ENCODE peak calls at places on chromosomes 12 and 14, in seven cellular contexts. One of them, this sample, is unnamed.

GRCh38 chr14:69081271-69081670 is 71.6 kb downstream of the DCAF5 start:
- DNase-seq in upper lobe of right lung: no peak
- DNase-seq in AG04450: no peak
- DNase-seq in GM13977: no peak
- DNase-seq in GM23338: no peak
- DNase-seq in tibial artery: no peak
- DNase-seq in IMR-90: no peak
- DNase-seq in this sample: no peak

GRCh38 chr12:95495433-95495832 is 21.5 kb downstream of the METAP2 start:
- DNase-seq in AG04450: no peak
- DNase-seq in IMR-90: no peak
- DNase-seq in tibial artery: no peak
- DNase-seq in GM13977: no peak
- DNase-seq in upper lobe of right lung: no peak
- DNase-seq in GM23338: no peak
- DNase-seq in this sample: no peak

GRCh38 chr14:101813171-101813759 is 51.8 kb downstream of the PPP2R5C start:
- DNase-seq in GM23338: no peak
- DNase-seq in tibial artery: no peak
- DNase-seq in upper lobe of right lung: no peak
- DNase-seq in IMR-90: no peak
- DNase-seq in GM13977: no peak
- DNase-seq in AG04450: no peak
- DNase-seq in this sample: no peak

GRCh38 chr12:16685107-16685506 is 79.1 kb upstream of the LMO3 start:
- DNase-seq in GM13977: no peak
- DNase-seq in upper lobe of right lung: no peak
- DNase-seq in IMR-90: peak
- DNase-seq in AG04450: no peak
- DNase-seq in GM23338: peak
- DNase-seq in tibial artery: no peak
- DNase-seq in this sample: no peak

GRCh38 chr12:71896171-71896570 is 42.5 kb upstream of the TPH2 start:
- DNase-seq in IMR-90: no peak
- DNase-seq in GM13977: no peak
- DNase-seq in AG04450: no peak
- DNase-seq in tibial artery: no peak
- DNase-seq in GM23338: no peak
- DNase-seq in upper lobe of right lung: no peak
- DNase-seq in this sample: no peak

GRCh38 chr14:51783765-51784164 is 76.6 kb upstream of the GNG2 start:
- DNase-seq in tibial artery: no peak
- DNase-seq in GM23338: no peak
- DNase-seq in AG04450: no peak
- DNase-seq in upper lobe of right lung: no peak
- DNase-seq in IMR-90: peak
- DNase-seq in GM13977: no peak
- DNase-seq in this sample: no peak

GRCh38 chr14:22122227-22123187 is 448.9 kb upstream of the OR4E1 start:
- DNase-seq in AG04450: no peak
- DNase-seq in IMR-90: peak
- DNase-seq in GM13977: no peak
- DNase-seq in tibial artery: no peak
- DNase-seq in GM23338: peak
- DNase-seq in upper lobe of right lung: no peak
- DNase-seq in this sample: no peak

GRCh38 chr12:3976351-3976938 is 103.2 kb upstream of the PARP11 start:
- DNase-seq in AG04450: no peak
- DNase-seq in GM23338: no peak
- DNase-seq in upper lobe of right lung: no peak
- DNase-seq in IMR-90: no peak
- DNase-seq in GM13977: no peak
- DNase-seq in tibial artery: no peak
- DNase-seq in this sample: no peak

GRCh38 chr12:21941522-21942376 is 523 bp upstream of the ABCC9 start:
- DNase-seq in upper lobe of right lung: peak
- DNase-seq in AG04450: no peak
- DNase-seq in GM23338: peak
- DNase-seq in tibial artery: peak
- DNase-seq in GM13977: no peak
- DNase-seq in IMR-90: peak
- DNase-seq in this sample: peak

GRCh38 chr12:23640754-23641153 is 308.7 kb downstream of the SOX5 start:
- DNase-seq in upper lobe of right lung: no peak
- DNase-seq in tibial artery: no peak
- DNase-seq in AG04450: no peak
- DNase-seq in GM13977: no peak
- DNase-seq in GM23338: peak
- DNase-seq in IMR-90: no peak
- DNase-seq in this sample: no peak

GRCh38 chr14:67559639-67560038 is 26.5 kb downstream of the PLEKHH1 start:
- DNase-seq in GM23338: no peak
- DNase-seq in upper lobe of right lung: no peak
- DNase-seq in GM13977: no peak
- DNase-seq in tibial artery: no peak
- DNase-seq in AG04450: no peak
- DNase-seq in IMR-90: no peak
- DNase-seq in this sample: no peak
- TF ChIP-seq CTCF in GM23338: no peak
- TF ChIP-seq CTCF in upper lobe of right lung: no peak
- TF ChIP-seq CTCF in GM13977: no peak
- TF ChIP-seq CTCF in tibial artery: no peak
- TF ChIP-seq CTCF in AG04450: no peak
- TF ChIP-seq CTCF in IMR-90: no peak
- TF ChIP-seq CTCF in this sample: no peak

GRCh38 chr12:100877776-100878175 is 83.2 kb downstream of the ANO4 start:
- DNase-seq in tibial artery: no peak
- DNase-seq in upper lobe of right lung: no peak
- DNase-seq in AG04450: no peak
- DNase-seq in IMR-90: no peak
- DNase-seq in GM23338: peak
- DNase-seq in GM13977: no peak
- DNase-seq in this sample: no peak
- TF ChIP-seq CTCF in tibial artery: no peak
- TF ChIP-seq CTCF in upper lobe of right lung: no peak
- TF ChIP-seq CTCF in AG04450: peak
- TF ChIP-seq CTCF in IMR-90: peak
- TF ChIP-seq CTCF in GM23338: peak
- TF ChIP-seq CTCF in GM13977: peak
- TF ChIP-seq CTCF in this sample: peak

DNA sequence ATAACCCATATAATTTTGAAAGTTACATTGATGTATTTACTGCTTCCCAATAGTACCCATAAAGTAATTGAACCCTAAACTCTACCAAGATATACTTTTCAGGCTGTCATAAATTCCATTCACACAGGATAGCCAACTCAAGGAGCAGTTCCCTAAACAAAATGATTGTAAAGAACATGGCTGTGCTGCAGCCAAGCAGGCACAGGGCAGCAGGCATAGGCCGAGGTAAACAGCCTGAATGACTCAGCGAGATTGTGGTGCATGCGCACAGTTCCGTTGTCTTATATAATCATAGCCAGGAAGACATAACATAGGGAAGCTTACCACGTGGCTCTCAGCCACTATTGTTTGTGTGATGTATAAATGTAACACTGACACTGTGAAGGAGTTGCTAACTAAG is 344.9 kb downstream of the FSCB start:
- DNase-seq in GM13977: no peak
- DNase-seq in IMR-90: no peak
- DNase-seq in tibial artery: no peak
- DNase-seq in GM23338: peak
- DNase-seq in AG04450: no peak
- DNase-seq in upper lobe of right lung: no peak
- DNase-seq in this sample: no peak
- TF ChIP-seq CTCF in GM13977: no peak
- TF ChIP-seq CTCF in IMR-90: no peak
- TF ChIP-seq CTCF in tibial artery: no peak
- TF ChIP-seq CTCF in GM23338: no peak
- TF ChIP-seq CTCF in AG04450: no peak
- TF ChIP-seq CTCF in upper lobe of right lung: no peak
- TF ChIP-seq CTCF in this sample: no peak

GRCh38 chr12:113988064-113988451 is 21.9 kb upstream of the RBM19 start:
- DNase-seq in tibial artery: no peak
- DNase-seq in AG04450: no peak
- DNase-seq in upper lobe of right lung: no peak
- DNase-seq in GM13977: no peak
- DNase-seq in IMR-90: no peak
- DNase-seq in GM23338: no peak
- DNase-seq in this sample: no peak
- TF ChIP-seq CTCF in tibial artery: no peak
- TF ChIP-seq CTCF in AG04450: no peak
- TF ChIP-seq CTCF in upper lobe of right lung: no peak
- TF ChIP-seq CTCF in GM13977: no peak
- TF ChIP-seq CTCF in IMR-90: no peak
- TF ChIP-seq CTCF in GM23338: no peak
- TF ChIP-seq CTCF in this sample: no peak

DNA sequence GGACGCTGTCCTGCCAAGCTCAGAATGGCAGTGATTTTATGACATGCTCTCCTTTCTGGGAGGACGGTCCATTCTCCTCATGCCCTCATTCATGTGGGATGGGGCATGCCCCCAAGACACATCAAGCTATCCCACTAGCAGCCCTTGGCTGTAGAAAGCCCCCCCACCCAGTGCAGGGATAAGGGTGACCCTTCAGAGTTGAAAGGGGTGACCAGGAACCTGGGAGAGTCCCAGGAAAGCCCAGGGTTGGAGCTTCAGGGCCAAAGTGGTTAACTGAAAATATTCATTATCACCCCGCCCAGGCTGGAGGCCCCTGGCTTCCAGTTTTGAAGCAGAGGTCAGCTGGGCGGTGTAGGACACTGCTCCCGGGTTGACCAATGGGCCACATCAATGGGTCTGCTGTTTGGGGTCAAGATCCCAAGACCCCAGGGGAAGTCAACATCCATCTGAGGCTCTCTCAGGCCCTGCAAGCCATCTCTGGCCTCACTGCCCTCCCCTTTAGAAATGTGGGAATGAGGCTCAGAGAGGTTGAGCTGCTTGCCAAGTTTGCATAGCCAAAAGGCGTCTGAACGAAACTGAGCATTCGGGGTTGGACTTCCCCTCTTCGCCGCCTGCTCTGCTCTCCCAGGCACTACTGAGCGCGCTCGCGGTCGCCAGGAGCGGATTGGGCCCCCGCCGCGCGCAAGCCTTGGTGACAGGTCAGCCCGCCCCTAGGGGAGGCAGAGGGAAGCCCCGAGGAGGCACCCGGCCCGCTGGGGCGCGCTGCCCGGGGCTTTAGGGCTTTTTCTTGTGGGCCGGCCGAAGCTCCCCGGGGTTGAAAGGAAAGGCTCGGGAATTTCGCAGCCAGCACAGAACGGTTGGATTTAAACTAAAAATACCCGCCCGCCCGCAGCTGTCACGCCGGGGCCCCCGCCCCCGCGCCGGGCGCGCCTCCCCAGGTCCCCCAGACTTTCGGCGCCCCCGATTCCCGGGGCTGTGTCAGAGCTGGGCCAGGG is 630 bp downstream of the SYNE3 start:
- DNase-seq in GM13977: peak
- DNase-seq in GM23338: peak
- DNase-seq in IMR-90: peak
- DNase-seq in upper lobe of right lung: peak
- DNase-seq in AG04450: no peak
- DNase-seq in tibial artery: peak
- DNase-seq in this sample: peak
- TF ChIP-seq CTCF in GM13977: peak
- TF ChIP-seq CTCF in GM23338: peak
- TF ChIP-seq CTCF in IMR-90: peak
- TF ChIP-seq CTCF in upper lobe of right lung: peak
- TF ChIP-seq CTCF in AG04450: peak
- TF ChIP-seq CTCF in tibial artery: peak
- TF ChIP-seq CTCF in this sample: peak

GRCh38 chr14:65168840-65169239 is 66.5 kb upstream of the MAX start:
- DNase-seq in GM23338: peak
- DNase-seq in GM13977: peak
- DNase-seq in upper lobe of right lung: no peak
- DNase-seq in IMR-90: no peak
- DNase-seq in AG04450: no peak
- DNase-seq in tibial artery: no peak
- DNase-seq in this sample: no peak

GRCh38 chr14:65173973-65174693 is 71.8 kb upstream of the MAX start:
- DNase-seq in IMR-90: no peak
- DNase-seq in tibial artery: no peak
- DNase-seq in AG04450: no peak
- DNase-seq in upper lobe of right lung: no peak
- DNase-seq in GM13977: no peak
- DNase-seq in GM23338: peak
- DNase-seq in this sample: no peak

GRCh38 chr14:65169351-65169750 is 67.0 kb upstream of the MAX start:
- DNase-seq in GM13977: peak
- DNase-seq in upper lobe of right lung: no peak
- DNase-seq in tibial artery: no peak
- DNase-seq in IMR-90: peak
- DNase-seq in GM23338: no peak
- DNase-seq in AG04450: peak
- DNase-seq in this sample: no peak

GRCh38 chr14:65170318-65170717 is 68.0 kb upstream of the MAX start:
- DNase-seq in GM13977: no peak
- DNase-seq in upper lobe of right lung: no peak
- DNase-seq in IMR-90: no peak
- DNase-seq in AG04450: no peak
- DNase-seq in tibial artery: no peak
- DNase-seq in GM23338: no peak
- DNase-seq in this sample: no peak

GRCh38 chr14:65170768-65171251 is 68.5 kb upstream of the MAX start:
- DNase-seq in IMR-90: peak
- DNase-seq in GM13977: peak
- DNase-seq in tibial artery: no peak
- DNase-seq in AG04450: peak
- DNase-seq in upper lobe of right lung: no peak
- DNase-seq in GM23338: peak
- DNase-seq in this sample: no peak
- TF ChIP-seq CTCF in IMR-90: peak
- TF ChIP-seq CTCF in GM13977: peak
- TF ChIP-seq CTCF in tibial artery: no peak
- TF ChIP-seq CTCF in AG04450: peak
- TF ChIP-seq CTCF in upper lobe of right lung: no peak
- TF ChIP-seq CTCF in GM23338: peak
- TF ChIP-seq CTCF in this sample: peak